ENCODE peak calls at places on chromosome 11, in nine cellular contexts. Z, C, V, U, J, R, M, A and T are unnamed samples.
A peak's percentile ranks its signal among the peaks of the same experiment; 100 is the strongest.

GRCh38 chr11:32090774-32091370 is at the start of gene RCN1:
- DNase-seq in A (peak; percentile 64), U (peak; percentile 79), J (peak; percentile 65), Z (peak; percentile 17), R (peak; percentile 79), M (peak; percentile 70), V (peak; percentile 70), C (peak; percentile 17), T (peak; percentile 64)

GRCh38 chr11:34749666-34750659 is 129.1 kb downstream of the EHF start:
- DNase-seq in A (no peak), J (peak; percentile 70), U (peak; percentile 72), C (peak; percentile 75), Z (no peak), V (peak; percentile 46), R (peak; percentile 64), M (peak; percentile 83), T (no peak)

GRCh38 chr11:115290479-115291390 is 213.5 kb downstream of the CADM1 start:
- DNase-seq in R (no peak), A (no peak), Z (no peak), V (no peak), J (no peak), U (no peak), C (no peak), M (no peak), T (no peak)

GRCh38 chr11:12826441-12826840 is 152.2 kb downstream of the TEAD1 start:
- DNase-seq in Z (no peak), M (no peak), V (no peak), J (no peak), R (no peak), C (no peak), A (no peak), U (no peak), T (no peak)

GRCh38 chr11:130163346-130164220 is 4.0 kb downstream of the ST14 start:
- DNase-seq in U (no peak), A (no peak), J (peak; percentile 70), Z (peak; percentile 61), M (no peak), R (peak; percentile 37), V (no peak), C (no peak), T (no peak)

GRCh38 chr11:118230088-118230487 is 5.3 kb upstream of the JAML start:
- DNase-seq in C (no peak), A (no peak), R (no peak), J (no peak), U (no peak), M (no peak), V (no peak), Z (no peak), T (no peak)

GRCh38 chr11:71518506-71519471 is 8.3 kb upstream of the KRTAP5-7 start:
- DNase-seq in R (no peak), V (no peak), U (no peak), C (no peak), M (peak; percentile 36), J (no peak), A (no peak), Z (no peak), T (no peak)

GRCh38 chr11:45144126-45145082 is 2.0 kb upstream of the PRDM11 start:
- DNase-seq in J (no peak), V (no peak), A (peak; percentile 11), R (no peak), Z (no peak), U (peak; percentile 46), M (peak; percentile 36), C (no peak), T (no peak)

GRCh38 chr11:116513278-116513823 is 259.4 kb downstream of the BUD13 start:
- DNase-seq in A (no peak), M (no peak), R (no peak), V (no peak), C (no peak), U (no peak), J (no peak), Z (no peak), T (no peak)

GRCh38 chr11:130574740-130575139 is 126.3 kb downstream of the ADAMTS15 start:
- DNase-seq in R (no peak), A (no peak), M (no peak), Z (no peak), C (peak; percentile 64), U (no peak), J (no peak), V (no peak), T (no peak)

GRCh38 chr11:73361953-73362776 is 14.0 kb upstream of the RELT start:
- DNase-seq in U (no peak), Z (peak; percentile 76), J (no peak), V (no peak), C (no peak), A (peak; percentile 42), M (no peak), R (no peak), T (no peak)

GRCh38 chr11:70397336-70397982 is 870 bp upstream of the CTTN start:
- DNase-seq in U (no peak), C (no peak), J (peak; percentile 19), R (no peak), Z (peak; percentile 79), A (peak; percentile 29), V (no peak), M (no peak), T (no peak)

GRCh38 chr11:119759747-119760412 is 30.9 kb upstream of the NECTIN1 start:
- DNase-seq in A (no peak), R (no peak), V (no peak), C (no peak), Z (no peak), J (no peak), U (no peak), M (peak; percentile 70), T (no peak)
- H3K36me3 ChIP-seq in A (no peaks in the 10 kb centered on the region), R (no peaks in the 10 kb centered on the region), V (no peaks in the 10 kb centered on the region), C (no peaks in the 10 kb centered on the region), Z (no peaks in the 10 kb centered on the region), J (no peaks in the 10 kb centered on the region), U (no peaks in the 10 kb centered on the region), M (no peaks in the 10 kb centered on the region), T (no peaks in the 10 kb centered on the region)

GRCh38 chr11:78429209-78429608 is 11.6 kb upstream of the GAB2 start:
- DNase-seq in U (no peak), J (no peak), Z (peak; percentile 56), R (no peak), C (no peak), V (no peak), M (no peak), A (no peak), T (no peak)

GRCh38 chr11:78428273-78428651 is 10.6 kb upstream of the GAB2 start:
- DNase-seq in Z (peak; percentile 30), J (no peak), M (no peak), R (no peak), V (no peak), U (no peak), A (no peak), C (no peak), T (no peak)

GRCh38 chr11:78428773-78429172 is 11.2 kb upstream of the GAB2 start:
- DNase-seq in R (no peak), Z (no peak), M (no peak), C (no peak), J (no peak), U (no peak), A (no peak), V (no peak), T (no peak)

GRCh38 chr11:78427615-78428272 is 10.1 kb upstream of the GAB2 start:
- DNase-seq in Z (no peak), A (no peak), C (no peak), M (no peak), U (no peak), R (no peak), V (no peak), J (no peak), T (no peak)

GRCh38 chr11:78429667-78430066 is 12.0 kb upstream of the GAB2 start:
- DNase-seq in A (no peak), M (no peak), Z (peak; percentile 53), C (no peak), J (no peak), R (no peak), V (no peak), U (no peak), T (no peak)
- TF ChIP-seq CTCF in A (no peak), M (no peak), Z (no peak), C (no peak), J (no peak), R (no peak), V (no peak), U (no peak), T (no peak)

DNA sequence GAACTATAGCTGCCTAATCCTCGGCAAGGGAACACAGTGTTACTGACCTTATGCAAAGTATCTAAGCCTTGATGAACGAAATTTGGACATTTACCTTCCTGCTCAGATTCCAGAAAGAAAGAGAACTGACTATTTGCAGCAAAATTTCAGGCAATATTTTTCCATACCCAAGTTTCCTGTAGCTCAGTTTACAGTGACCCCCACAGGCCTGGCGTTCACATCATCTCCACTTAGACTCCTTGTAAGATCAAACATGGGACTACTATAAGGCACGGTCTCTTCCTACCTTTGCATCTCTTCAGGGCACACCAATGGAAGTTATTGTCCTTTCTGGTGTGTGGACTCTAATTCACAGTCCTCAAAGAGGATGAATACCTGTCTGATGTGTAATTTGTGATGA is 21.1 kb downstream of the MS4A6A start:
- DNase-seq in U (no peak), C (no peak), A (no peak), R (no peak), Z (no peak), J (no peak), V (no peak), M (no peak), T (no peak)
- TF ChIP-seq POLR2A in U (no peak), C (no peak), A (no peak), R (no peak), Z (no peak), J (no peak), V (no peak), M (no peak), T (no peak)

GRCh38 chr11:94184861-94185260 is 56.2 kb downstream of the PANX1 start:
- DNase-seq in R (no peak), Z (no peak), V (no peak), A (no peak), U (no peak), J (peak; percentile 44), M (no peak), C (no peak), T (no peak)

GRCh38 chr11:94183886-94184264 is 55.2 kb downstream of the PANX1 start:
- DNase-seq in A (peak; percentile 92), M (peak; percentile 68), R (peak; percentile 36), U (peak; percentile 69), Z (peak; percentile 80), V (peak; percentile 39), C (no peak), J (peak; percentile 88), T (peak; percentile 62)

GRCh38 chr11:94185387-94186084 is 56.9 kb downstream of the PANX1 start:
- DNase-seq in J (no peak), M (no peak), C (no peak), A (no peak), Z (no peak), R (no peak), U (no peak), V (no peak), T (no peak)

GRCh38 chr11:94183251-94183885 is 54.7 kb downstream of the PANX1 start:
- DNase-seq in J (peak; percentile 27), V (no peak), Z (no peak), U (no peak), C (no peak), R (no peak), M (no peak), A (peak; percentile 82), T (no peak)

DNA sequence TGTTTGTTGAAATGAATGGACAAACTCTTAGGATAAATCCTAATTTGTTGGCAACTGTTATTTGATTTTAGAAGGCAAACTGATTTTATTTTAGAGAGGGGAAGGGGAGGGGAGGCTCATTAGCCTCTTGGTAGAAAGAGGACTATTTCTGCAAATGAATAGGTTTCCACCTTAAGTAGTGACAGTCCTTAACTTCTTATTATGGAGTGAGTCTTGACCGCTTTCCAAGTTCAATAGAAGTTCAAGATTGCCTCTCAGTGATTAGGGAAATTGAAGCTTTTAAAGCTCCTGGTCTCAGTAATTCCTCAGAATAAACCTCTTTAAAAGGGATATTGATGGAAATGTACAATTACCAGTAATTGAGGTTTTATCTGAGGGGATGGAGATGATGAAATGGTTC is 55.7 kb downstream of the PANX1 start:
- DNase-seq in V (no peak), J (no peak), C (no peak), R (no peak), M (no peak), A (no peak), U (no peak), Z (no peak), T (no peak)
- H3K36me3 ChIP-seq in V (no peaks in the 10 kb centered on the region), J (peaks cover 14% of the 10 kb centered on the region), C (peaks cover 27% of the 10 kb centered on the region), R (peaks cover 35% of the 10 kb centered on the region), M (peaks cover 7% of the 10 kb centered on the region), A (no peaks in the 10 kb centered on the region), U (peaks cover 19% of the 10 kb centered on the region), Z (peaks cover 27% of the 10 kb centered on the region), T (no peaks in the 10 kb centered on the region)